ENCODE peak calls at places on chromosomes 4 and X, in four cellular contexts. M, B, S and I are unnamed samples.

GRCh38 chr4:114019972-114020358 is 40.5 kb upstream of the ARSJ start:
- DNase-seq in B (no peak), S (no peak), M (no peak), I (no peak)

GRCh38 chrX:133053854-133054565 is 42.9 kb downstream of the USP26 start:
- DNase-seq in S (no peak), M (no peak), B (no peak), I (no peak)

GRCh38 chrX:14697453-14697852 is 168.1 kb downstream of the GLRA2 start:
- DNase-seq in S (no peak), B (peak), M (no peak), I (peak)

GRCh38 chr4:40325406-40326019 is 9.6 kb upstream of the CHRNA9 start:
- DNase-seq in S (peak), M (peak), B (peak), I (no peak)

GRCh38 chr4:79958511-79959264 is 114.3 kb downstream of the ANTXR2 start:
- DNase-seq in S (no peak), B (no peak), M (no peak), I (no peak)

GRCh38 chrX:110442631-110443030 is 84.0 kb downstream of the RTL9 start:
- DNase-seq in M (no peak), S (no peak), B (peak), I (no peak)

GRCh38 chrX:67749536-67749935 is 205.7 kb downstream of the AR start:
- DNase-seq in S (no peak), B (no peak), M (no peak), I (no peak)

GRCh38 chr4:25022741-25023140 is 8.0 kb downstream of the LGI2 start:
- DNase-seq in B (no peak), M (no peak), S (no peak), I (no peak)

GRCh38 chrX:31038585-31039326 is 33.1 kb downstream of the FTHL17 start:
- DNase-seq in S (no peak), B (peak), M (no peak), I (no peak)

GRCh38 chr4:104446431-104446925 is 48.2 kb downstream of the CXXC4 start:
- DNase-seq in S (no peak), M (no peak), B (no peak), I (no peak)

GRCh38 chrX:133297284-133297683 is 79.1 kb upstream of the TFDP3 start:
- DNase-seq in B (peak), S (no peak), M (no peak), I (no peak)

GRCh38 chr4:89563431-89563830 is 255.8 kb upstream of the GPRIN3 start:
- DNase-seq in B (no peak), S (no peak), M (no peak), I (no peak)

GRCh38 chrX:10676239-10676971 is 56.0 kb upstream of the MID1 start:
- DNase-seq in M (no peak), B (peak), S (no peak), I (no peak)

GRCh38 chrX:139083191-139083590 is 371.7 kb upstream of the FGF13 start:
- DNase-seq in M (no peak), S (no peak), B (no peak), I (no peak)

GRCh38 chr4:105122334-105122733 is 24.3 kb upstream of the TET2 start:
- DNase-seq in M (no peak), B (peak), S (no peak), I (no peak)

GRCh38 chrX:114717921-114718320 is 134.0 kb downstream of the HTR2C start:
- DNase-seq in M (no peak), B (no peak), S (no peak), I (no peak)

GRCh38 chr4:167555338-167556022 is 321.2 kb upstream of the SPOCK3 start:
- DNase-seq in B (no peak), S (no peak), M (no peak), I (no peak)

GRCh38 chrX:120562569-120562926 is 1.8 kb upstream of the CUL4B start:
- DNase-seq in M (no peak), B (no peak), S (no peak), I (no peak)

GRCh38 chrX:1165535-1166196 is 46.8 kb downstream of the CRLF2 start:
- DNase-seq in B (peak), S (no peak), M (no peak), I (peak)

GRCh38 chr4:76339364-76339763 is 32.8 kb downstream of the STBD1 start:
- DNase-seq in M (no peak), B (no peak), S (no peak), I (no peak)

GRCh38 chr4:72136429-72136828 is 104.6 kb downstream of the NPFFR2 start:
- DNase-seq in B (no peak), S (no peak), M (no peak), I (no peak)

GRCh38 chr4:77193511-77194236 is 36.7 kb downstream of the CCNG2 start:
- DNase-seq in M (peak), S (peak), B (no peak), I (peak)

GRCh38 chr4:53205970-53206369 is 159.9 kb downstream of the SCFD2 start:
- DNase-seq in M (no peak), S (no peak), B (no peak), I (no peak)

GRCh38 chrX:11100281-11101035 is 10.7 kb upstream of the HCCS start:
- DNase-seq in S (no peak), B (peak), M (no peak), I (no peak)

GRCh38 chr4:101201421-101201820 is 145.9 kb downstream of the PPP3CA start:
- DNase-seq in M (no peak), S (no peak), B (no peak), I (no peak)

GRCh38 chr4:3136454-3136853 is 62.0 kb downstream of the HTT start:
- DNase-seq in B (peak), M (no peak), S (no peak), I (no peak)

GRCh38 chr4:149465941-149466340 is 349.7 kb downstream of the IQCM start:
- DNase-seq in M (no peak), B (peak), S (no peak), I (no peak)

GRCh38 chr4:174490356-174490969 is 31.8 kb downstream of the HPGD start:
- DNase-seq in M (no peak), B (peak), S (no peak), I (no peak)

GRCh38 chrX:136496359-136496767 is 1.0 kb upstream of the HTATSF1 start:
- DNase-seq in M (no peak), B (no peak), S (no peak), I (no peak)

GRCh38 chr4:2102045-2102883 is 43.1 kb downstream of the NAT8L start:
- DNase-seq in B (no peak), S (no peak), M (no peak), I (no peak)

GRCh38 chr4:126701756-126702155 is 931.0 kb upstream of the INTU start:
- DNase-seq in B (peak), S (no peak), M (no peak), I (no peak)